ENCODE peak calls at places on chromosome 19, in nine cellular contexts. R, K, F, Z, E, N, S, L and B are unnamed samples.
A peak's percentile ranks its signal among the peaks of the same experiment; 100 is the strongest.

GRCh38 chr19:46859637-46860124 is 1.1 kb upstream of the ARHGAP35 start:
- DNase-seq in R (peak; percentile 64), K (peak; percentile 86), F (no peak), Z (no peak), E (no peak), N (no peak), S (no peak), L (no peak), B (peak; percentile 79)

GRCh38 chr19:33604651-33605050 is 17.1 kb upstream of the CHST8 start:
- DNase-seq in R (no peak), K (no peak), F (no peak), Z (no peak), E (no peak), N (no peak), S (no peak), L (no peak), B (no peak)

GRCh38 chr19:15463865-15464371 is 426 bp downstream of the RASAL3 start:
- DNase-seq in R (no peak), K (no peak), F (peak; percentile 78), Z (no peak), E (peak; percentile 84), N (peak; percentile 60), S (no peak), L (peak; percentile 69), B (no peak)

GRCh38 chr19:57515218-57515617 is 11.9 kb upstream of the ZNF549 start:
- DNase-seq in R (no peak), K (no peak), F (no peak), Z (no peak), E (no peak), N (no peak), S (no peak), L (no peak), B (no peak)

GRCh38 chr19:929523-930258 is 3.9 kb downstream of the ARID3A start:
- DNase-seq in R (no peak), K (no peak), F (no peak), Z (no peak), E (no peak), N (no peak), S (no peak), L (no peak), B (no peak)

GRCh38 chr19:55353803-55354697 is 469 bp downstream of the COX6B2 start:
- DNase-seq in R (peak; percentile 57), K (no peak), F (peak; percentile 27), Z (no peak), E (peak; percentile 96), N (no peak), S (peak; percentile 41), L (peak; percentile 62), B (no peak)

GRCh38 chr19:41703602-41704293 is 4.7 kb upstream of the CEACAM5 start:
- DNase-seq in R (no peak), K (no peak), F (no peak), Z (no peak), E (no peak), N (no peak), S (no peak), L (no peak), B (no peak)

GRCh38 chr19:8578642-8579265 is 1.5 kb upstream of the MYO1F start:
- DNase-seq in R (peak; percentile 82), K (peak; percentile 45), F (peak; percentile 79), Z (no peak), E (peak; percentile 80), N (peak; percentile 82), S (peak; percentile 72), L (peak; percentile 86), B (peak; percentile 60)

GRCh38 chr19:12828494-12828893 is 5.9 kb downstream of the RTBDN start:
- DNase-seq in R (no peak), K (peak; percentile 84), F (no peak), Z (no peak), E (no peak), N (no peak), S (peak; percentile 29), L (no peak), B (no peak)

GRCh38 chr19:48970923-48971395 is 5.8 kb downstream of the FTL start:
- DNase-seq in R (peak; percentile 85), K (peak; percentile 42), F (peak; percentile 77), Z (no peak), E (peak; percentile 85), N (peak; percentile 71), S (peak; percentile 85), L (peak; percentile 87), B (peak; percentile 83)

GRCh38 chr19:16825312-16826168 is 3.7 kb upstream of the SIN3B start:
- DNase-seq in R (peak; percentile 48), K (peak; percentile 23), F (no peak), Z (no peak), E (no peak), N (no peak), S (peak; percentile 71), L (no peak), B (peak; percentile 74)

GRCh38 chr19:42229855-42230331 is 9.8 kb downstream of the ZNF526 start:
- DNase-seq in R (no peak), K (no peak), F (no peak), Z (no peak), E (no peak), N (no peak), S (no peak), L (no peak), B (no peak)

GRCh38 chr19:48633148-48634035 is 3.8 kb downstream of the DBP start:
- DNase-seq in R (no peak), K (no peak), F (no peak), Z (no peak), E (no peak), N (no peak), S (no peak), L (no peak), B (peak; percentile 62)

GRCh38 chr19:56405062-56405461 is 930 bp downstream of the ZNF583 start:
- DNase-seq in R (no peak), K (no peak), F (no peak), Z (no peak), E (no peak), N (no peak), S (no peak), L (no peak), B (no peak)

GRCh38 chr19:2041686-2042484 is 9.2 kb downstream of the MKNK2 start:
- DNase-seq in R (peak; percentile 99), K (peak; percentile 97), F (peak; percentile 100), Z (no peak), E (peak; percentile 99), N (peak; percentile 99), S (peak; percentile 86), L (peak; percentile 100), B (peak; percentile 99)

GRCh38 chr19:50313812-50314536 is 15.2 kb downstream of the KCNC3 start:
- DNase-seq in R (no peak), K (no peak), F (no peak), Z (no peak), E (no peak), N (no peak), S (no peak), L (no peak), B (no peak)

GRCh38 chr19:47758433-47758784 is 13.1 kb downstream of the NOP53 start:
- DNase-seq in R (no peak), K (no peak), F (no peak), Z (no peak), E (no peak), N (no peak), S (no peak), L (no peak), B (no peak)

GRCh38 chr19:10421981-10422461 is 1.7 kb downstream of the PDE4A start:
- DNase-seq in R (no peak), K (no peak), F (no peak), Z (no peak), E (no peak), N (no peak), S (no peak), L (no peak), B (no peak)

GRCh38 chr19:32651729-32652140 is 23.2 kb downstream of the ANKRD27 start:
- DNase-seq in R (no peak), K (no peak), F (no peak), Z (no peak), E (no peak), N (no peak), S (no peak), L (no peak), B (no peak)

GRCh38 chr19:10921199-10921879 is 7.1 kb downstream of the YIPF2 start:
- DNase-seq in R (no peak), K (no peak), F (no peak), Z (no peak), E (peak; percentile 9), N (no peak), S (no peak), L (no peak), B (no peak)

GRCh38 chr19:1266818-1267440 is 2.2 kb upstream of the CIRBP start:
- DNase-seq in R (peak; percentile 74), K (peak; percentile 48), F (peak; percentile 69), Z (no peak), E (peak; percentile 85), N (no peak), S (peak; percentile 58), L (peak; percentile 72), B (peak; percentile 61)

GRCh38 chr19:38683393-38684077 is 36.1 kb downstream of the ACTN4 start:
- DNase-seq in R (peak; percentile 94), K (no peak), F (peak; percentile 42), Z (no peak), E (no peak), N (peak; percentile 35), S (peak; percentile 88), L (peak; percentile 59), B (peak; percentile 91)

GRCh38 chr19:29690842-29691241 is 24.2 kb downstream of the C19orf12 start:
- DNase-seq in R (no peak), K (no peak), F (no peak), Z (no peak), E (no peak), N (no peak), S (peak; percentile 60), L (no peak), B (no peak)

GRCh38 chr19:22526661-22527272 is 104.6 kb upstream of the ZNF98 start:
- DNase-seq in R (no peak), K (no peak), F (no peak), Z (no peak), E (no peak), N (no peak), S (no peak), L (no peak), B (no peak)

GRCh38 chr19:29400917-29401711 is 124.7 kb upstream of the VSTM2B start:
- DNase-seq in R (no peak), K (no peak), F (no peak), Z (no peak), E (no peak), N (no peak), S (no peak), L (no peak), B (no peak)

GRCh38 chr19:5536337-5536894 is 31.3 kb downstream of the TINCR start:
- DNase-seq in R (peak; percentile 11), K (peak; percentile 35), F (no peak), Z (peak; percentile 1), E (no peak), N (no peak), S (peak; percentile 23), L (no peak), B (peak; percentile 79)

GRCh38 chr19:12788025-12788681 is 3.1 kb upstream of the JUNB start:
- DNase-seq in R (no peak), K (no peak), F (no peak), Z (no peak), E (no peak), N (no peak), S (no peak), L (no peak), B (no peak)

GRCh38 chr19:55519461-55520311 is 17.2 kb downstream of the SBK2 start:
- DNase-seq in R (no peak), K (no peak), F (no peak), Z (peak; percentile 73), E (no peak), N (no peak), S (peak; percentile 72), L (no peak), B (no peak)

GRCh38 chr19:11612816-11613511 is 15.7 kb downstream of the ZNF627 start:
- DNase-seq in R (no peak), K (no peak), F (no peak), Z (no peak), E (no peak), N (no peak), S (no peak), L (no peak), B (no peak)

GRCh38 chr19:10654610-10655456 is 687 bp downstream of the ILF3 start:
- DNase-seq in R (peak; percentile 22), K (peak; percentile 77), F (peak; percentile 30), Z (no peak), E (peak; percentile 96), N (peak; percentile 15), S (peak; percentile 29), L (peak; percentile 56), B (peak; percentile 52)

GRCh38 chr19:38701455-38702063 is 42.7 kb downstream of the CAPN12 start:
- DNase-seq in R (peak; percentile 61), K (no peak), F (no peak), Z (no peak), E (no peak), N (no peak), S (no peak), L (no peak), B (peak; percentile 82)